ENCODE peak calls at places on chromosomes 2 and 18, in eight cellular contexts. One of them, this sample, is unnamed.

GRCh38 chr18:31369478-31369877 is 7.1 kb upstream of the DSG4 start:
- DNase-seq in lower lobe of right lung: no peak
- DNase-seq in psoas muscle: no peak
- DNase-seq in neural progenitor cell: no peak
- DNase-seq in left ventricle myocardium inferior: no peak
- DNase-seq in astrocyte: no peak
- DNase-seq in hepatocyte: no peak
- DNase-seq in prostate gland: no peak
- DNase-seq in this sample: no peak

GRCh38 chr2:8568543-8569302 is 113.1 kb upstream of the ID2 start:
- DNase-seq in astrocyte: no peak
- DNase-seq in hepatocyte: no peak
- DNase-seq in psoas muscle: no peak
- DNase-seq in neural progenitor cell: no peak
- DNase-seq in lower lobe of right lung: no peak
- DNase-seq in left ventricle myocardium inferior: no peak
- DNase-seq in prostate gland: no peak
- DNase-seq in this sample: no peak

GRCh38 chr2:96876036-96876810 is 6.3 kb upstream of the SEMA4C start:
- DNase-seq in hepatocyte: no peak
- DNase-seq in left ventricle myocardium inferior: no peak
- DNase-seq in astrocyte: no peak
- DNase-seq in psoas muscle: no peak
- DNase-seq in neural progenitor cell: peak; percentile 38
- DNase-seq in prostate gland: no peak
- DNase-seq in lower lobe of right lung: no peak
- DNase-seq in this sample: no peak

GRCh38 chr2:11234309-11234708 is 79.0 kb downstream of the SLC66A3 start:
- DNase-seq in prostate gland: no peak
- DNase-seq in psoas muscle: no peak
- DNase-seq in astrocyte: no peak
- DNase-seq in neural progenitor cell: no peak
- DNase-seq in hepatocyte: no peak
- DNase-seq in left ventricle myocardium inferior: no peak
- DNase-seq in lower lobe of right lung: no peak
- DNase-seq in this sample: no peak

GRCh38 chr2:8893474-8893873 is 56.1 kb upstream of the KIDINS220 start:
- DNase-seq in prostate gland: no peak
- DNase-seq in lower lobe of right lung: no peak
- DNase-seq in astrocyte: no peak
- DNase-seq in neural progenitor cell: no peak
- DNase-seq in left ventricle myocardium inferior: no peak
- DNase-seq in hepatocyte: no peak
- DNase-seq in psoas muscle: no peak
- DNase-seq in this sample: no peak

GRCh38 chr2:69734040-69734611 is 7.8 kb upstream of the ANXA4 start:
- DNase-seq in astrocyte: no peak
- DNase-seq in prostate gland: no peak
- DNase-seq in neural progenitor cell: no peak
- DNase-seq in psoas muscle: no peak
- DNase-seq in lower lobe of right lung: no peak
- DNase-seq in hepatocyte: no peak
- DNase-seq in left ventricle myocardium inferior: no peak
- DNase-seq in this sample: no peak

GRCh38 chr2:73700111-73700510 is 37.0 kb downstream of the TPRKB start:
- DNase-seq in astrocyte: no peak
- DNase-seq in lower lobe of right lung: no peak
- DNase-seq in prostate gland: peak; percentile 74
- DNase-seq in hepatocyte: no peak
- DNase-seq in left ventricle myocardium inferior: no peak
- DNase-seq in psoas muscle: no peak
- DNase-seq in neural progenitor cell: no peak
- DNase-seq in this sample: no peak

GRCh38 chr2:69143726-69144360 is 130.9 kb downstream of the ANTXR1 start:
- DNase-seq in astrocyte: no peak
- DNase-seq in neural progenitor cell: no peak
- DNase-seq in lower lobe of right lung: no peak
- DNase-seq in psoas muscle: no peak
- DNase-seq in left ventricle myocardium inferior: no peak
- DNase-seq in hepatocyte: no peak
- DNase-seq in prostate gland: no peak
- DNase-seq in this sample: no peak

GRCh38 chr2:183185534-183185933 is 61.3 kb downstream of the NUP35 start:
- DNase-seq in astrocyte: no peak
- DNase-seq in prostate gland: no peak
- DNase-seq in left ventricle myocardium inferior: no peak
- DNase-seq in lower lobe of right lung: no peak
- DNase-seq in neural progenitor cell: peak; percentile 43
- DNase-seq in psoas muscle: no peak
- DNase-seq in hepatocyte: peak; percentile 8
- DNase-seq in this sample: no peak

GRCh38 chr2:39411186-39411944 is 25.7 kb downstream of the MAP4K3 start:
- DNase-seq in psoas muscle: no peak
- DNase-seq in hepatocyte: peak; percentile 22
- DNase-seq in left ventricle myocardium inferior: no peak
- DNase-seq in prostate gland: no peak
- DNase-seq in lower lobe of right lung: no peak
- DNase-seq in astrocyte: peak; percentile 97
- DNase-seq in neural progenitor cell: no peak
- DNase-seq in this sample: no peak

GRCh38 chr18:42614619-42615293 is 500.7 kb downstream of the RIT2 start:
- DNase-seq in left ventricle myocardium inferior: peak; percentile 17
- DNase-seq in astrocyte: peak; percentile 20
- DNase-seq in psoas muscle: no peak
- DNase-seq in prostate gland: no peak
- DNase-seq in hepatocyte: peak; percentile 9
- DNase-seq in lower lobe of right lung: no peak
- DNase-seq in neural progenitor cell: no peak
- DNase-seq in this sample: no peak

GRCh38 chr18:841647-842370 is 29.8 kb upstream of the YES1 start:
- DNase-seq in psoas muscle: no peak
- DNase-seq in lower lobe of right lung: no peak
- DNase-seq in neural progenitor cell: no peak
- DNase-seq in left ventricle myocardium inferior: no peak
- DNase-seq in astrocyte: no peak
- DNase-seq in hepatocyte: no peak
- DNase-seq in prostate gland: no peak
- DNase-seq in this sample: no peak

GRCh38 chr2:165560377-165560988 is 91.0 kb downstream of the CSRNP3 start:
- DNase-seq in prostate gland: no peak
- DNase-seq in astrocyte: no peak
- DNase-seq in hepatocyte: no peak
- DNase-seq in left ventricle myocardium inferior: no peak
- DNase-seq in psoas muscle: no peak
- DNase-seq in lower lobe of right lung: no peak
- DNase-seq in neural progenitor cell: no peak
- DNase-seq in this sample: no peak

GRCh38 chr2:10161961-10162441 is 39.5 kb downstream of the RRM2 start:
- DNase-seq in astrocyte: peak; percentile 71
- DNase-seq in prostate gland: no peak
- DNase-seq in hepatocyte: no peak
- DNase-seq in psoas muscle: no peak
- DNase-seq in left ventricle myocardium inferior: no peak
- DNase-seq in neural progenitor cell: no peak
- DNase-seq in lower lobe of right lung: no peak
- DNase-seq in this sample: no peak

GRCh38 chr2:56448999-56449431 is 265.2 kb downstream of the CCDC85A start:
- DNase-seq in neural progenitor cell: peak; percentile 21
- DNase-seq in psoas muscle: no peak
- DNase-seq in lower lobe of right lung: peak; percentile 64
- DNase-seq in prostate gland: peak; percentile 75
- DNase-seq in left ventricle myocardium inferior: no peak
- DNase-seq in astrocyte: peak; percentile 13
- DNase-seq in hepatocyte: peak; percentile 88
- DNase-seq in this sample: no peak

GRCh38 chr2:226609361-226609760 is 190.3 kb downstream of the IRS1 start:
- DNase-seq in astrocyte: peak; percentile 92
- DNase-seq in left ventricle myocardium inferior: no peak
- DNase-seq in neural progenitor cell: no peak
- DNase-seq in psoas muscle: no peak
- DNase-seq in hepatocyte: peak; percentile 18
- DNase-seq in prostate gland: no peak
- DNase-seq in lower lobe of right lung: no peak
- DNase-seq in this sample: no peak

GRCh38 chr2:215540646-215541045 is 104.8 kb upstream of the FN1 start:
- DNase-seq in lower lobe of right lung: no peak
- DNase-seq in astrocyte: peak; percentile 94
- DNase-seq in prostate gland: no peak
- DNase-seq in left ventricle myocardium inferior: no peak
- DNase-seq in neural progenitor cell: no peak
- DNase-seq in psoas muscle: no peak
- DNase-seq in hepatocyte: no peak
- DNase-seq in this sample: no peak

GRCh38 chr2:141379965-141380624 is 750.7 kb downstream of the LRP1B start:
- DNase-seq in hepatocyte: no peak
- DNase-seq in astrocyte: no peak
- DNase-seq in left ventricle myocardium inferior: no peak
- DNase-seq in neural progenitor cell: peak; percentile 5
- DNase-seq in prostate gland: no peak
- DNase-seq in psoas muscle: no peak
- DNase-seq in lower lobe of right lung: no peak
- DNase-seq in this sample: no peak

GRCh38 chr18:59052965-59053960 is 86.4 kb upstream of the SEC11C start:
- DNase-seq in psoas muscle: no peak
- DNase-seq in astrocyte: peak; percentile 67
- DNase-seq in lower lobe of right lung: no peak
- DNase-seq in hepatocyte: no peak
- DNase-seq in neural progenitor cell: no peak
- DNase-seq in left ventricle myocardium inferior: no peak
- DNase-seq in prostate gland: peak; percentile 77
- DNase-seq in this sample: no peak

DNA sequence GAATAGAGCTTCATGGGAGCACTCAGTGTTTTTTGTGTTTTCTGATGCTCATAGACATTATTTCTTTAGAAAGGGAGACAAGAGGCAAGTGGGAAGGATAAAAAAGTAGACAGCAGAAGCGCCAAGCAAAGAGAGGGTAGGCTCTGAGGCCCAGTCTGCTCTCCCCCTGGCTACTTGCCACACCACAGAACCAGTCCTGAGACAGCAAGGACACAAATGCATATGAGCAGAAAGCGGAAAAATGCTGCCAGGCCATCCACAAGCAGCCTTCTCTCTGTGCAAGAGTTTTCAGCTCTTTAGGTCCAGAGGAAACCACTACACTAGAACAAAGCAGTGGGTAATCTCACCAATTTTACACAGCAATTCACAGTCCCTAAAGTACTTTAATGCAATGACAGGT is 285.4 kb downstream of the ZNF521 start:
- DNase-seq in astrocyte: peak; percentile 38
- DNase-seq in prostate gland: no peak
- DNase-seq in psoas muscle: no peak
- DNase-seq in neural progenitor cell: no peak
- DNase-seq in hepatocyte: no peak
- DNase-seq in lower lobe of right lung: no peak
- DNase-seq in left ventricle myocardium inferior: no peak
- DNase-seq in this sample: no peak
- H3K27ac ChIP-seq in astrocyte: no peak overlapping the region
- H3K27ac ChIP-seq in prostate gland: no peak overlapping the region
- H3K27ac ChIP-seq in psoas muscle: no peak overlapping the region
- H3K27ac ChIP-seq in neural progenitor cell: no peak overlapping the region
- H3K27ac ChIP-seq in hepatocyte: no peak overlapping the region
- H3K27ac ChIP-seq in lower lobe of right lung: no peak overlapping the region
- H3K27ac ChIP-seq in left ventricle myocardium inferior: no peak overlapping the region
- H3K27ac ChIP-seq in this sample: no peak overlapping the region

GRCh38 chr2:29223257-29223656 is 108.0 kb downstream of the CLIP4 start:
- DNase-seq in psoas muscle: peak; percentile 30
- DNase-seq in neural progenitor cell: no peak
- DNase-seq in lower lobe of right lung: no peak
- DNase-seq in left ventricle myocardium inferior: no peak
- DNase-seq in hepatocyte: no peak
- DNase-seq in astrocyte: no peak
- DNase-seq in prostate gland: no peak
- DNase-seq in this sample: no peak
- H3K4me3 ChIP-seq in psoas muscle: no peak overlapping the region
- H3K4me3 ChIP-seq in neural progenitor cell: no peak overlapping the region
- H3K4me3 ChIP-seq in lower lobe of right lung: no peak overlapping the region
- H3K4me3 ChIP-seq in left ventricle myocardium inferior: no peak overlapping the region
- H3K4me3 ChIP-seq in hepatocyte: no peak overlapping the region
- H3K4me3 ChIP-seq in astrocyte: no peak overlapping the region
- H3K4me3 ChIP-seq in prostate gland: no peak overlapping the region
- H3K4me3 ChIP-seq in this sample: no peak overlapping the region

GRCh38 chr2:134790487-134790886 is 47.9 kb upstream of the ACMSD start:
- DNase-seq in lower lobe of right lung: no peak
- DNase-seq in psoas muscle: no peak
- DNase-seq in prostate gland: no peak
- DNase-seq in hepatocyte: no peak
- DNase-seq in astrocyte: no peak
- DNase-seq in neural progenitor cell: no peak
- DNase-seq in left ventricle myocardium inferior: no peak
- DNase-seq in this sample: no peak
- TF ChIP-seq CTCF in lower lobe of right lung: no peak
- TF ChIP-seq CTCF in psoas muscle: no peak
- TF ChIP-seq CTCF in prostate gland: peak; percentile 20
- TF ChIP-seq CTCF in hepatocyte: no peak
- TF ChIP-seq CTCF in astrocyte: no peak
- TF ChIP-seq CTCF in neural progenitor cell: peak; percentile 21
- TF ChIP-seq CTCF in left ventricle myocardium inferior: no peak
- TF ChIP-seq CTCF in this sample: no peak

GRCh38 chr2:54712516-54712915 is 10.9 kb upstream of the EML6 start:
- DNase-seq in astrocyte: no peak
- DNase-seq in neural progenitor cell: no peak
- DNase-seq in hepatocyte: no peak
- DNase-seq in lower lobe of right lung: no peak
- DNase-seq in prostate gland: no peak
- DNase-seq in left ventricle myocardium inferior: no peak
- DNase-seq in psoas muscle: no peak
- DNase-seq in this sample: no peak

GRCh38 chr2:54710216-54710615 is 13.2 kb upstream of the EML6 start:
- DNase-seq in lower lobe of right lung: no peak
- DNase-seq in neural progenitor cell: no peak
- DNase-seq in hepatocyte: no peak
- DNase-seq in astrocyte: no peak
- DNase-seq in left ventricle myocardium inferior: no peak
- DNase-seq in psoas muscle: no peak
- DNase-seq in prostate gland: no peak
- DNase-seq in this sample: no peak

GRCh38 chr2:54708584-54709340 is 14.7 kb upstream of the EML6 start:
- DNase-seq in psoas muscle: peak; percentile 52
- DNase-seq in hepatocyte: peak; percentile 51
- DNase-seq in left ventricle myocardium inferior: peak; percentile 34
- DNase-seq in neural progenitor cell: peak; percentile 42
- DNase-seq in lower lobe of right lung: peak; percentile 60
- DNase-seq in astrocyte: no peak
- DNase-seq in prostate gland: peak; percentile 47
- DNase-seq in this sample: no peak

GRCh38 chr2:54706622-54707021 is 16.8 kb upstream of the EML6 start:
- DNase-seq in psoas muscle: no peak
- DNase-seq in astrocyte: no peak
- DNase-seq in left ventricle myocardium inferior: no peak
- DNase-seq in hepatocyte: no peak
- DNase-seq in lower lobe of right lung: no peak
- DNase-seq in prostate gland: no peak
- DNase-seq in neural progenitor cell: no peak
- DNase-seq in this sample: no peak

DNA sequence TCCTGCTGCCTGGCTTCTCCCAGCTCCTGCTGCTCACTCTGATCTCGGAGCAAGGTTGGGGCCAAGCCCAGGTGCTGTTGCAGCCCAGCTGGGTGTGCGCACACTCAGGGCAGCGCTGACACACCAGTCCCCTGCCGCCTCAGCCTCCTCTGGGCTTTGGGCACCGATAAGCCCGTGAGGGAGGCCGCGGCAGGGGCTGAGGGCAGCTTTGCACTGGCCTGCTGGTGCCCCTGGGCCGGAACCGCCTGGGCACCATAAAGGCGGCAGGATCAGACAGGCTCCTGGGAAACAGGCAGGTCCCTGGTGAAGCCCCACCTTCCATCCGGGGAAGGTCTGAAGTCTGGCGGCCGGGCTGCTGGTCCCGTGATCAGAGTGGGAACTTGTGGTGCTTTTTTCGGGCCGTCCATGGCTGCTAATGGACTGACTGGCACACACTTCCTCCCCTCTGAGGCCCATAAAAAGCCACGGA is 14.1 kb upstream of the EML6 start:
- DNase-seq in astrocyte: no peak
- DNase-seq in hepatocyte: peak; percentile 52
- DNase-seq in prostate gland: peak; percentile 52
- DNase-seq in psoas muscle: peak; percentile 46
- DNase-seq in neural progenitor cell: no peak
- DNase-seq in left ventricle myocardium inferior: peak; percentile 30
- DNase-seq in lower lobe of right lung: peak; percentile 63
- DNase-seq in this sample: no peak
- H3K27ac ChIP-seq in astrocyte: no peak overlapping the region
- H3K27ac ChIP-seq in hepatocyte: peak overlapping the region; percentile 26
- H3K27ac ChIP-seq in prostate gland: peak overlapping the region; percentile 71
- H3K27ac ChIP-seq in psoas muscle: no peak overlapping the region
- H3K27ac ChIP-seq in neural progenitor cell: no peak overlapping the region
- H3K27ac ChIP-seq in left ventricle myocardium inferior: peak overlapping the region; percentile 18
- H3K27ac ChIP-seq in lower lobe of right lung: peak overlapping the region; percentile 31
- H3K27ac ChIP-seq in this sample: no peak overlapping the region